ENCODE peak calls at places on chromosomes 4 and X, in six cellular contexts. S is HCT116, R is HepG2, T is H1, B is K562, X is GM12878. A is an unnamed sample. For H3K4me1, the result is how much of the 10 kb centered on the place peaks cover.

GRCh38 chr4:154164931-154165839 is 326.4 kb downstream of the DCHS2 start:
- DNase-seq in R (no peak), S (peak), B (peak), T (no peak), X (peak), A (no peak)

GRCh38 chrX:65524139-65524538 is 10.4 kb downstream of the LAS1L start:
- DNase-seq in R (no peak), X (no peak), T (no peak), B (no peak), S (no peak), A (no peak)

GRCh38 chr4:102687982-102688433 is 72.8 kb downstream of the MANBA start:
- DNase-seq in S (no peak), B (no peak), R (no peak), X (no peak), T (no peak), A (no peak)

GRCh38 chr4:100479971-100480370 is 37.9 kb downstream of the EMCN start:
- DNase-seq in R (no peak), T (no peak), B (no peak), S (no peak), X (no peak), A (no peak)

GRCh38 chrX:55488268-55488558 is 1.4 kb downstream of the USP51 start:
- DNase-seq in X (no peak), B (no peak), S (no peak), R (no peak), T (no peak), A (no peak)

GRCh38 chr4:119211856-119212250 is 660 bp upstream of the USP53 start:
- DNase-seq in S (no peak), X (no peak), B (no peak), T (peak), R (peak), A (peak)

GRCh38 chr4:66575024-66575696 is 904.9 kb upstream of the EPHA5 start:
- DNase-seq in B (no peak), R (peak), X (no peak), S (no peak), T (no peak), A (no peak)

GRCh38 chr4:136329042-136329662 is 1203.1 kb downstream of the PCDH18 start:
- DNase-seq in R (no peak), B (no peak), S (no peak), T (no peak), X (no peak), A (no peak)

GRCh38 chrX:94633237-94633636 is 959.2 kb downstream of the FAM133A start:
- DNase-seq in R (no peak), T (no peak), X (no peak), S (no peak), B (no peak), A (no peak)

GRCh38 chr4:145487626-145488025 is 6.0 kb downstream of the SMAD1 start:
- DNase-seq in X (peak), S (no peak), T (no peak), B (no peak), R (no peak), A (no peak)

GRCh38 chr4:152594981-152595916 is 59.4 kb upstream of the FBXW7 start:
- DNase-seq in B (no peak), X (peak), R (no peak), S (no peak), T (no peak), A (no peak)

GRCh38 chr4:6549445-6549844 is 25.5 kb upstream of the MAN2B2 start:
- DNase-seq in X (no peak), S (no peak), R (no peak), B (no peak), T (no peak), A (no peak)

GRCh38 chr4:59920414-59920813 is 1279.7 kb upstream of the ADGRL3 start:
- DNase-seq in R (no peak), S (no peak), T (no peak), B (no peak), X (no peak), A (no peak)

GRCh38 chrX:39599339-39599738 is 498.4 kb downstream of the BCOR start:
- DNase-seq in T (no peak), R (no peak), S (no peak), X (no peak), B (no peak), A (no peak)

GRCh38 chrX:42093756-42094155 is 170.4 kb upstream of the CASK start:
- DNase-seq in B (no peak), S (no peak), R (no peak), T (no peak), X (peak), A (no peak)
- TF ChIP-seq YY1 in B (no peak), S (no peak), R (no peak), T (no peak), X (no peak), A (no peak)

DNA sequence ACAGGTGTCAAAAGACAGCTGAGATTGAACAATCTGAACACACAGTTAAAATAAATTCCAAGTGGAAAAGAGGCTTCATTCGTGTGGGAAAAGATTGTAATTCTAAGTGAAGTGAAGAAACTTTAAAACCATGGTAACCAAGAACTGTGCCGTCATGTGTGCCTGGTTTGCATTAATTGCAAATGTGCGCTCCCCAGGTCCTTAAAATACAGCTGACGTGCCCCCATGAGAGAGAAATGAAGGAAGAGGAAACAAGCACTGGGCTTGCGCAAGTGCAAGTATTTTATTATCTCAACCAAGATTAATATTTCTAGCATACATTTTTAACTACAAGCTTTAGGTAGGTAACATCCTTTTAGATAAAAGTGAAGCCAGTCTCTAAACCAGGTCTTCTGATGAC is 92.5 kb downstream of the PARM1 start:
- DNase-seq in X (no peak), S (no peak), T (no peak), R (no peak), B (no peak), A (no peak)
- H3K4me1 ChIP-seq in X (under half), S (under half), T (under half), R (under half), B (under half), A (under half)

GRCh38 chr4:91279899-91280298 is 1023.9 kb upstream of the GRID2 start:
- DNase-seq in T (no peak), R (no peak), S (no peak), B (no peak), X (no peak), A (no peak)
- TF ChIP-seq ZNF274 in T (no peak), R (no peak), S (no peak), B (no peak), X (no peak), A (no peak)

DNA sequence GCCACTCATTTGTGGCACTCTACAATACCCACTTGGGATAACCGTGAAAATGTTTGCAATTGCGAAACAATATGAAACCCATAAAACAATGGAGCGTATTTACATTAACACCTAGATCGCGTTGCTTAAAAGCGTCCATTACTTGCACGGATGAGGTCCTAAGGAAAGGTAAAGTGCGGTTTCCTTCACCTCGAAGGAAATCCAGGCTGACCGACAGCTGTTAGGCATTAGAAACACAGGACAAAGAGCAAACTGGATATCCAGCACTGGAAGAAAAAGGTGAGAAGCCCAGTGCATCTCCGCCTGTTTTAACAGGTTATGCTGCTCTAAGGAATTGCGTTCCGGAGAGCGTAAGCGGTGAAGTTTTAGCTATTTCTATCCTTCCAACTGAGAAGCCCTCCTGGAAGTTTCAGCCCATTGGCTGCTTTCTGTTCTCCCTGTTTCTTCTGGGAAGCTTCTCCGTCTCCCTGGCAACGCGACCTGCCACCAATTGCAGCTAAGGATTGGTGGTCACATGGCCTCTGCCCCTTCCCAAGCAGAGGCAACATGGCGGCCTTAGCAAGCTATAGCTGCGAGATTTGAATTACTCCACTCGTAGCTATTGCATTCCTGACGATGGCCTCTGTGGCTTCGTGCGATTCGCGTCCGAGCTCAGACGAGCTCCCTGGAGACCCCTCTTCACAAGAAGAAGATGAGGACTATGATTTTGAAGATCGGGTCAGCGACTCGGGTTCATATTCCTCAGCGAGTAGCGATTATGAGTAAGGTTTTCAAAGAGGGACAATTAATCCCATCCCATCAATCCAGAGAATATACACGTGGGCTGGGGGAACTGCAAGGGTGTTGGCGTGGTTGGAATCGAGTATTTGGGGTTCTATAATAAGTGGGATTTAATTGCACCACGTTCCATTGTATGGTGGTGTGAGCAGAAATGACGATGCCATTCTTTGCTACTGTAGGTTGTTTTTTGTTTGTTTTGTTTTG is at the start of gene INTU:
- DNase-seq in X (no peak), R (peak), B (peak), T (peak), S (peak), A (peak)
- TF ChIP-seq YY1 in X (peak), R (peak), B (peak), T (peak), S (peak), A (peak)

DNA sequence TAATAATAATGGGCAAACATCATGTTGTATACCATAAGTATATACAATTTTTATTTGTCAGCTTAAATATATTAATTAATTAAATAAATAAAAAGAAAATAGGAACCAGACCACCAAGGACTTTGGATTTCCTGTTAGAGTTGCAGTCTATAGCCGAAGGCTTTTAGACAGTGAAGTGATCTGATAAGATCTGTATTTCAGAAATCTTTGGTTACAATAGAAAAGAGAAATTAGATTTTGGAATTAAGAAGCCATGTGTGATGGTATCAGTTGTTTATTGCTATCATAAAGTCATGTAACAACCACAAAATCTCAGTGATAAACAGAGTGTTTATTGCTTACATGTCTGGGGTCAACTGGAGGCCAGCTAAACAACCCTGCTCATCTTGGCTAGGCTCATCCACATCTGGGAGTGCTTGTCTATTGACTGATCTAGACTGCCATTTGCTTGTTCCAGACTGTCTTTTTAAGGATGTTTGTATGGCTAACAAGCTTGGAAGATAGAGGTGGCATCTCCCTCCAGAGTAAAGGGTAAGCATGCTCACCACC is 142.1 kb upstream of the USP9X start:
- DNase-seq in S (no peak), X (no peak), R (no peak), B (no peak), T (no peak), A (no peak)
- H3K4me1 ChIP-seq in S (under half), X (under half), R (under half), B (under half), T (under half), A (under half)

GRCh38 chr4:55865228-55865806 is 11.9 kb downstream of the EXOC1 start:
- DNase-seq in X (no peak), R (no peak), S (no peak), T (no peak), B (no peak), A (no peak)
- TF ChIP-seq ZNF274 in X (no peak), R (no peak), S (no peak), T (no peak), B (no peak), A (no peak)

DNA sequence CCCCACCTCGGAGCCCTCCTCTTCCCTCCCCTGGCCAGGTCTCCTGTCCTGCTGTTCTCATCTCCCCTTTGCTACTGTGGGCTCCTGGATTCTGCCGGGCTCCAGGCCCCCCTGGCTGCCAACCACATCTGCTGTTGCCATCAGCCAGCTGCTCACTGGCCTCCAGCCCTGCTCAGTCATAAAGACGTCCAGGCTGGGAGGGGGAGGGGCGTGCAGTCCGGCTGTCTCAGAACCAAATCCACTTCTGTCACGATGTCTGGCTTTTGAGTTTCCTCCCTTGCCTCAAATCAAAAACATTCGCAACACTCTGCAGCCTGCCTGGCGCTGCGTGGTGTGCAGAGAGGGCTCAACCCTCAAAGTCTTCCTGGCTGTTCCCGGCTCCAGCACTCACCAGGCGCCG is 7.1 kb downstream of the RASL11B start:
- DNase-seq in X (no peak), S (no peak), R (no peak), T (no peak), B (no peak), A (no peak)
- TF ChIP-seq YY1 in X (no peak), S (no peak), R (no peak), T (no peak), B (no peak), A (no peak)

DNA sequence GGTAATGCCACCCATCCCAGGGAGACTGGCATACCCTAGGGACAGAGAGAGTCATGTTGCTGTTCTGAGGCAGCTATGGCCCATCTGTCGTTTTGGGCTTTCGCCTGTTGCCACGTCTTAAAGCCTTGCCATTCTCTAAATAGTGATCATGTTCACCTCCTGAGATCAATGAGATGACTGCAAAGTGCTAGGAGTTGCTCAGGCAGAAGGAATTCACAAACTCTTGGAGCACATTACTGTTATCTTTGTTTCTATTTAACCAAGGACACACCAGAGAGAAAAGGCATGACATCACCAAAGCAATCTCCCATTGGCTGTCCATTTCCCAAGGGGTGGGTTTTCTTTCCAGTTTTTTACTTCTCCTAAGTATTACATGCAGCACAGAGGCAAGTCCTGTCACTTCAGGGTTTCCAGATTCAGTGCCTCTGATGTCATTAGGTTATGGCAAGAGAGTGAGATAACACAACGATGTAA is 37.1 kb upstream of the SETD7 start:
- DNase-seq in X (no peak), T (no peak), R (peak), B (no peak), S (no peak), A (no peak)
- H3K4me1 ChIP-seq in X (under half), T (under half), R (under half), B (under half), S (under half), A (under half)

A was measured in NT2/D1.